ENCODE peak calls at places on chromosomes 4 and X, in ten cellular contexts. H, D, R, O, U, T, S, V, Z and G are unnamed samples.

GRCh38 chrX:150692296-150692695 is 900 bp upstream of the MTMR1 start:
- DNase-seq in Z (no peak), T (no peak), U (no peak), D (no peak), R (no peak), V (peak; percentile 11), H (peak; percentile 35), S (no peak), O (no peak), G (no peak)

GRCh38 chr4:134862116-134862515 is 660.5 kb upstream of the PABPC4L start:
- DNase-seq in U (no peak), S (no peak), H (no peak), D (no peak), R (no peak), Z (no peak), T (no peak), V (no peak), O (no peak), G (no peak)

GRCh38 chr4:177554966-177555574 is 112.8 kb upstream of the AGA start:
- DNase-seq in T (no peak), R (no peak), D (no peak), S (no peak), H (peak; percentile 26), U (no peak), V (no peak), O (peak; percentile 32), Z (no peak), G (peak; percentile 17)

GRCh38 chrX:67613366-67613765 is 69.5 kb downstream of the AR start:
- DNase-seq in S (no peak), Z (no peak), U (peak; percentile 48), H (no peak), V (no peak), R (no peak), D (no peak), O (no peak), T (no peak), G (no peak)

GRCh38 chr4:161767116-161767515 is 396.7 kb downstream of the FSTL5 start:
- DNase-seq in O (no peak), R (no peak), H (no peak), D (no peak), U (no peak), T (no peak), V (no peak), S (no peak), Z (no peak), G (no peak)

GRCh38 chrX:70411475-70411874 is 11.6 kb upstream of the GDPD2 start:
- DNase-seq in Z (no peak), O (no peak), S (no peak), D (no peak), H (no peak), T (no peak), U (no peak), V (no peak), R (no peak), G (no peak)

GRCh38 chr4:53476232-53477037 is 99.0 kb downstream of the FIP1L1 start:
- DNase-seq in D (no peak), T (no peak), O (no peak), U (peak; percentile 86), R (no peak), Z (peak; percentile 80), S (no peak), H (no peak), V (no peak), G (no peak)

GRCh38 chr4:129358571-129358970 is 262.6 kb downstream of the C4orf33 start:
- DNase-seq in V (no peak), Z (no peak), S (no peak), D (peak; percentile 26), O (no peak), R (no peak), U (no peak), T (no peak), H (no peak), G (no peak)

GRCh38 chrX:111098874-111099273 is 2.9 kb downstream of the PAK3 start:
- DNase-seq in V (peak; percentile 51), H (peak; percentile 23), S (peak; percentile 60), D (peak; percentile 29), Z (peak; percentile 68), T (peak; percentile 73), R (no peak), U (no peak), O (peak; percentile 75), G (peak; percentile 41)

DNA sequence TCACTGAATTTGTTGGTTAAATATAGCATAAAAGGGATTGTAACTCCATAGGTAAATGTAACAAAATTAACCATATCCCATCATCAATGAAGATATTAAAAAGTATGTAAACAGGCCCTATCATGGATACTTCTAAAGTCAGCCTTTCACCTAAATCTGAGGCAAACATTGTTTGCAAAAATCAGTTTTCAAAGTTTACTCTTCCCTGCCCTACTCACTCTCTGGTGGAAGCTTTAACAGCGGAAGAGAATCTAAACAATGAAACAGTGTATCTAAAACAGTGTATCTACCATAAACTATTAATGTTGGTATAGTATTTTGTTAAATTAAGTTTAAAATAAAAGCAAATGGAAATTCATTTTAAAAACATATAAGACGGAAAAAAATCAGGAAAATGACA is 21.1 kb downstream of the SMIM14 start:
- DNase-seq in R (no peak), T (no peak), S (no peak), U (no peak), H (no peak), Z (no peak), V (no peak), D (no peak), O (no peak), G (no peak)
- H3K4me1 ChIP-seq in R (peaks cover 20% of the 10 kb centered on the region), T (no peaks in the 10 kb centered on the region), S (no peaks in the 10 kb centered on the region), U (peaks cover 61% of the 10 kb centered on the region), H (no peaks in the 10 kb centered on the region), Z (peaks cover 9% of the 10 kb centered on the region), V (no peaks in the 10 kb centered on the region), D (peaks cover 37% of the 10 kb centered on the region), O (peaks cover 15% of the 10 kb centered on the region), G (peaks cover 72% of the 10 kb centered on the region)

DNA sequence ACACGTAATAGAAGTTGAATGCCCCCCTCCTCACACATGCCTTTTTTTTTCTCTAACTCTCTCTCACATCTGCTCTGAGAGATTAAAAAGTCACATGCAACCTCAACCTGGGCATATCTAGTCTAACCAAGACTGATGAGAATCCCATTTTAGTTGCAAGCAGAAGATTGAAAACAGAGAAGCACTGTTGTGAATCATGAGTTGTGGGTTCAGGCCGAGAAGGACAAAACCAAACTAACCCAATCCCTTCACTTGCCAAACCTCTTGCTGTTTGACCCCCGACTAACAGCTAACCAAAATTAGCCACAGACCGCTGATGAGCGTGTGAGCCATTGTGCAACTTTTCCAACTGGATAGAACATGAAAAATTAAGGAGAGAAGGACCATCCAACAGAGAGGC is 31.8 kb downstream of the CXCL1 start:
- DNase-seq in S (no peak), Z (no peak), R (no peak), V (no peak), O (no peak), T (peak; percentile 17), U (no peak), D (no peak), H (no peak), G (no peak)
- H3K4me1 ChIP-seq in S (no peaks in the 10 kb centered on the region), Z (no peaks in the 10 kb centered on the region), R (no peaks in the 10 kb centered on the region), V (no peaks in the 10 kb centered on the region), O (no peaks in the 10 kb centered on the region), T (no peaks in the 10 kb centered on the region), U (no peaks in the 10 kb centered on the region), D (no peaks in the 10 kb centered on the region), H (no peaks in the 10 kb centered on the region), G (no peaks in the 10 kb centered on the region)

DNA sequence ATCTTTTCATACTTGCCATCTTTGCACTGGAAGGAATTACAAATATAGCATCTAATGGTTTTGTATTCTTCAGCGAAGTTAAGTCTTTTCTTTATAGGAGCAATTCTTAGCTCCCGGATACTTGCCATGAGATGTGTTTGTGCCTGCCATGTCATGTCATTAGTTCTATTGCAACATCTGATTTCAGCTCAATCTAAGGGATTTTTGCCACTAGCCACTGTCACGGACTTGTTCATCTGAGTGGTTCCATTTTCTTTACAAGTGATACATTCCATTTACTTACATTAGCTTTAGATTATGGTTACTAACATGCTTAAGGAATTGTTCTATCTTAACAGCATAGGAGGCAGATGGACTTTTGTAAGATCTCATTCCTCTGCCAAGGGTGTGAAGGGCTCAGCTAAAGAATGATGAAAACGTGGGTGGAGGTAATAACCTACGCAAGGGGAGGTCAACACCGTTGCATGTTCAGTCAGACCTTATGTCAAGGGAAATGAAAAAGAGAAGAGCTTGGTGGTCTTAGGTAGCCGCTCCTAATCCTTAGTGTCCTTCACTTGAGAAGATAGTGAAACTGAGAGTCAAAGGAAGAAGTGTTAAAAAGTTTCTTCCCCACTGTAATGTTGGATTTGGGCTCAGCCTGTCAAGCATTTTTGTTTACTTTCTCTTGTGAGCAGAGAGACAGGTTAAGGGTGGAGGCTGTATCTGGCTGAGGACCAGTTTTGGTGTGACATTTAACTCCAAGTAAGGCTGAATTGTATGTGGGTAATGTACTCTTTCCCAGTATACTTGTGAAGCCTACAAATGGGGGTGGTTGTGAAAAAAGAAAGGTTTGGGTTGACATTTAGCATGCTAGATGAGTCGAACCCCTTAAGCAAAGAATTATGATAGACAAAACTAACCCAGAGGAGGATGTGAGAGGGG is 3.6 kb upstream of the KLHL2 start:
- DNase-seq in H (no peak), D (no peak), V (no peak), O (no peak), U (no peak), S (no peak), R (no peak), T (no peak), Z (no peak), G (no peak)
- H3K4me1 ChIP-seq in H (peaks cover 15% of the 10 kb centered on the region), D (peaks cover 38% of the 10 kb centered on the region), V (peaks cover 12% of the 10 kb centered on the region), O (peaks cover 6% of the 10 kb centered on the region), U (peaks cover 27% of the 10 kb centered on the region), S (peaks cover 29% of the 10 kb centered on the region), R (peaks cover 2% of the 10 kb centered on the region), T (peaks cover 17% of the 10 kb centered on the region), Z (no peaks in the 10 kb centered on the region), G (peaks cover 3% of the 10 kb centered on the region)

GRCh38 chr4:138223191-138223910 is 18.8 kb downstream of the SLC7A11 start:
- DNase-seq in T (no peak), D (no peak), U (no peak), S (no peak), Z (no peak), R (no peak), H (peak; percentile 71), O (no peak), V (no peak), G (no peak)

GRCh38 chr4:138216272-138216867 is 25.8 kb downstream of the SLC7A11 start:
- DNase-seq in H (no peak), S (no peak), R (no peak), O (no peak), D (no peak), T (no peak), Z (no peak), U (no peak), V (no peak), G (no peak)

GRCh38 chr4:138217567-138217966 is 24.6 kb downstream of the SLC7A11 start:
- DNase-seq in H (no peak), V (no peak), O (no peak), Z (no peak), R (no peak), D (no peak), S (no peak), U (no peak), T (no peak), G (no peak)

GRCh38 chr4:138222041-138222440 is 20.1 kb downstream of the SLC7A11 start:
- DNase-seq in S (no peak), Z (no peak), U (peak; percentile 84), T (no peak), O (no peak), D (no peak), H (no peak), V (no peak), R (no peak), G (no peak)

DNA sequence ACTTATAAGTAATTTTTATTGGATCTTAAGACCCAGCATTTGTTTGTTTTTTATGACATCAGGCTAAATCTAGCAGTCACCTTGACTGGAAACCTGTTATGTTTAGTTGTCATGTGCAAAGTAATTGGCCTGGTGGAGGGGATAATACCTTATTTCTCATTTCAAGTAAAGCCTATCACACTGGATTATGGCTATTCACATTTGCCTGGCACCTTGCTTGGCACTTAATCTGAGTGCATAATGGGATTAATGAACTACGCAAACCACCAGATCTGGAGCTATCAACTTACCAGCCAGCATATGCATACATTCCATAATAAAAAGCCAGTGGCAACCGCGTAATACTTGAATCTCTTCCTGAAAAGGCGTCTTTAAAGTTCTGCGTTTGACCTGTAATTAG is 23.2 kb downstream of the SLC7A11 start:
- DNase-seq in O (no peak), T (no peak), Z (no peak), D (no peak), R (no peak), H (no peak), U (no peak), S (no peak), V (no peak), G (no peak)
- H3K4me1 ChIP-seq in O (peaks cover 14% of the 10 kb centered on the region), T (no peaks in the 10 kb centered on the region), Z (peaks cover 5% of the 10 kb centered on the region), D (no peaks in the 10 kb centered on the region), R (no peaks in the 10 kb centered on the region), H (peaks cover 20% of the 10 kb centered on the region), U (peaks cover 56% of the 10 kb centered on the region), S (no peaks in the 10 kb centered on the region), V (no peaks in the 10 kb centered on the region), G (no peaks in the 10 kb centered on the region)